ENCODE peak calls at places on chromosome 14, in four cellular contexts. P, K, T and U are unnamed samples.

GRCh38 chr14:105891221-105891602 is 364.8 kb downstream of the TMEM121 start:
- DNase-seq in P (no peak), K (no peak), T (no peak), U (no peak)

GRCh38 chr14:35878272-35879140 is 52.4 kb downstream of the BRMS1L start:
- DNase-seq in P (no peak), K (peak), T (no peak), U (no peak)

GRCh38 chr14:80264698-80265097 is 53.4 kb upstream of the DIO2 start:
- DNase-seq in P (no peak), K (no peak), T (no peak), U (no peak)

GRCh38 chr14:76432967-76433752 is 57.2 kb downstream of the ESRRB start:
- DNase-seq in P (no peak), K (no peak), T (no peak), U (no peak)

GRCh38 chr14:67887478-67887877 is 67.9 kb downstream of the RAD51B start:
- DNase-seq in P (no peak), K (no peak), T (no peak), U (no peak)

GRCh38 chr14:48008646-48009045 is 333.2 kb upstream of the MDGA2 start:
- DNase-seq in P (no peak), K (no peak), T (no peak), U (no peak)

GRCh38 chr14:25004389-25004809 is 45.5 kb downstream of the STXBP6 start:
- DNase-seq in P (no peak), K (no peak), T (no peak), U (no peak)

GRCh38 chr14:65506801-65507200 is 94.3 kb downstream of the FUT8 start:
- DNase-seq in P (no peak), K (no peak), T (no peak), U (no peak)

GRCh38 chr14:98444077-98444476 is 827.9 kb downstream of the BCL11B start:
- DNase-seq in P (no peak), K (no peak), T (no peak), U (no peak)

GRCh38 chr14:98114122-98114895 is 1157.7 kb downstream of the BCL11B start:
- DNase-seq in P (no peak), K (no peak), T (no peak), U (no peak)

GRCh38 chr14:69684461-69685183 is 73.2 kb downstream of the SUSD6 start:
- DNase-seq in P (no peak), K (no peak), T (no peak), U (peak)

GRCh38 chr14:28754209-28754985 is 12.2 kb upstream of the FOXG1 start:
- DNase-seq in P (peak), K (no peak), T (no peak), U (peak)

GRCh38 chr14:103372552-103373304 is 12.5 kb upstream of the MARK3 start:
- DNase-seq in P (no peak), K (peak), T (no peak), U (peak)